ENCODE peak calls at places on chromosome 20, in eight cellular contexts. One of them, this sample, is unnamed.

GRCh38 chr20:58818585-58819285 is 32.0 kb downstream of the GNAS-AS1 start:
- DNase-seq in fibroblast of pulmonary artery: peak
- DNase-seq in activated T-cell treated with anti-CD3 and anti-CD28 coated beads, Interleukin-2, amount 50 U/mL, for 72 hours: peak
- DNase-seq in AG09319: peak
- DNase-seq in K562: no peak
- DNase-seq in progenitor cell of endocrine pancreas: no peak
- DNase-seq in SJSA1: peak
- DNase-seq in CD8-positive, alpha-beta memory T cell: no peak
- DNase-seq in this sample: no peak

GRCh38 chr20:43830883-43831282 is 83.8 kb upstream of the TOX2 start:
- DNase-seq in fibroblast of pulmonary artery: no peak
- DNase-seq in activated T-cell treated with anti-CD3 and anti-CD28 coated beads, Interleukin-2, amount 50 U/mL, for 72 hours: no peak
- DNase-seq in AG09319: no peak
- DNase-seq in K562: no peak
- DNase-seq in progenitor cell of endocrine pancreas: no peak
- DNase-seq in SJSA1: no peak
- DNase-seq in CD8-positive, alpha-beta memory T cell: no peak
- DNase-seq in this sample: no peak

GRCh38 chr20:5990946-5991345 is 40.5 kb downstream of the MCM8 start:
- DNase-seq in fibroblast of pulmonary artery: no peak
- DNase-seq in activated T-cell treated with anti-CD3 and anti-CD28 coated beads, Interleukin-2, amount 50 U/mL, for 72 hours: no peak
- DNase-seq in AG09319: no peak
- DNase-seq in K562: no peak
- DNase-seq in progenitor cell of endocrine pancreas: no peak
- DNase-seq in SJSA1: no peak
- DNase-seq in CD8-positive, alpha-beta memory T cell: no peak
- DNase-seq in this sample: no peak

GRCh38 chr20:31833130-31833930 is 12.1 kb downstream of the FOXS1 start:
- DNase-seq in fibroblast of pulmonary artery: peak
- DNase-seq in activated T-cell treated with anti-CD3 and anti-CD28 coated beads, Interleukin-2, amount 50 U/mL, for 72 hours: peak
- DNase-seq in AG09319: no peak
- DNase-seq in K562: peak
- DNase-seq in progenitor cell of endocrine pancreas: peak
- DNase-seq in SJSA1: peak
- DNase-seq in CD8-positive, alpha-beta memory T cell: peak
- DNase-seq in this sample: peak

GRCh38 chr20:24033151-24033550 is 44.6 kb upstream of the GGTLC1 start:
- DNase-seq in fibroblast of pulmonary artery: no peak
- DNase-seq in activated T-cell treated with anti-CD3 and anti-CD28 coated beads, Interleukin-2, amount 50 U/mL, for 72 hours: peak
- DNase-seq in AG09319: no peak
- DNase-seq in K562: no peak
- DNase-seq in progenitor cell of endocrine pancreas: no peak
- DNase-seq in SJSA1: no peak
- DNase-seq in CD8-positive, alpha-beta memory T cell: no peak
- DNase-seq in this sample: no peak

GRCh38 chr20:46700481-46700880 is 9.0 kb upstream of the SLC2A10 start:
- DNase-seq in fibroblast of pulmonary artery: no peak
- DNase-seq in activated T-cell treated with anti-CD3 and anti-CD28 coated beads, Interleukin-2, amount 50 U/mL, for 72 hours: no peak
- DNase-seq in AG09319: no peak
- DNase-seq in K562: no peak
- DNase-seq in progenitor cell of endocrine pancreas: no peak
- DNase-seq in SJSA1: no peak
- DNase-seq in CD8-positive, alpha-beta memory T cell: no peak
- DNase-seq in this sample: no peak

GRCh38 chr20:19881080-19881840 is 123.2 kb downstream of the RIN2 start:
- DNase-seq in fibroblast of pulmonary artery: no peak
- DNase-seq in activated T-cell treated with anti-CD3 and anti-CD28 coated beads, Interleukin-2, amount 50 U/mL, for 72 hours: no peak
- DNase-seq in AG09319: no peak
- DNase-seq in K562: no peak
- DNase-seq in progenitor cell of endocrine pancreas: no peak
- DNase-seq in SJSA1: no peak
- DNase-seq in CD8-positive, alpha-beta memory T cell: no peak
- DNase-seq in this sample: no peak

GRCh38 chr20:18750735-18751134 is 62.8 kb upstream of the SCP2D1 start:
- DNase-seq in fibroblast of pulmonary artery: no peak
- DNase-seq in activated T-cell treated with anti-CD3 and anti-CD28 coated beads, Interleukin-2, amount 50 U/mL, for 72 hours: no peak
- DNase-seq in AG09319: no peak
- DNase-seq in K562: no peak
- DNase-seq in progenitor cell of endocrine pancreas: no peak
- DNase-seq in SJSA1: no peak
- DNase-seq in CD8-positive, alpha-beta memory T cell: no peak
- DNase-seq in this sample: no peak

GRCh38 chr20:47778398-47779354 is 6.6 kb downstream of the SULF2 start:
- DNase-seq in fibroblast of pulmonary artery: no peak
- DNase-seq in activated T-cell treated with anti-CD3 and anti-CD28 coated beads, Interleukin-2, amount 50 U/mL, for 72 hours: no peak
- DNase-seq in AG09319: no peak
- DNase-seq in K562: no peak
- DNase-seq in progenitor cell of endocrine pancreas: no peak
- DNase-seq in SJSA1: no peak
- DNase-seq in CD8-positive, alpha-beta memory T cell: no peak
- DNase-seq in this sample: no peak

GRCh38 chr20:38392356-38392755 is 42.8 kb downstream of the SNHG17 start:
- DNase-seq in fibroblast of pulmonary artery: no peak
- DNase-seq in activated T-cell treated with anti-CD3 and anti-CD28 coated beads, Interleukin-2, amount 50 U/mL, for 72 hours: no peak
- DNase-seq in AG09319: no peak
- DNase-seq in K562: peak
- DNase-seq in progenitor cell of endocrine pancreas: no peak
- DNase-seq in SJSA1: no peak
- DNase-seq in CD8-positive, alpha-beta memory T cell: no peak
- DNase-seq in this sample: no peak

GRCh38 chr20:46512943-46513844 is at the start of gene ZNF334:
- DNase-seq in fibroblast of pulmonary artery: peak
- DNase-seq in activated T-cell treated with anti-CD3 and anti-CD28 coated beads, Interleukin-2, amount 50 U/mL, for 72 hours: peak
- DNase-seq in AG09319: no peak
- DNase-seq in K562: peak
- DNase-seq in progenitor cell of endocrine pancreas: peak
- DNase-seq in SJSA1: no peak
- DNase-seq in CD8-positive, alpha-beta memory T cell: no peak
- DNase-seq in this sample: no peak

GRCh38 chr20:32470940-32471339 is 112.8 kb downstream of the ASXL1 start:
- DNase-seq in fibroblast of pulmonary artery: no peak
- DNase-seq in activated T-cell treated with anti-CD3 and anti-CD28 coated beads, Interleukin-2, amount 50 U/mL, for 72 hours: no peak
- DNase-seq in AG09319: no peak
- DNase-seq in K562: no peak
- DNase-seq in progenitor cell of endocrine pancreas: no peak
- DNase-seq in SJSA1: no peak
- DNase-seq in CD8-positive, alpha-beta memory T cell: no peak
- DNase-seq in this sample: no peak

GRCh38 chr20:63473555-63474449 is 1.3 kb upstream of the KCNQ2 start:
- DNase-seq in fibroblast of pulmonary artery: no peak
- DNase-seq in activated T-cell treated with anti-CD3 and anti-CD28 coated beads, Interleukin-2, amount 50 U/mL, for 72 hours: no peak
- DNase-seq in AG09319: no peak
- DNase-seq in K562: no peak
- DNase-seq in progenitor cell of endocrine pancreas: no peak
- DNase-seq in SJSA1: no peak
- DNase-seq in CD8-positive, alpha-beta memory T cell: no peak
- DNase-seq in this sample: no peak

GRCh38 chr20:59765599-59766177 is 161.3 kb downstream of the PHACTR3 start:
- DNase-seq in fibroblast of pulmonary artery: no peak
- DNase-seq in activated T-cell treated with anti-CD3 and anti-CD28 coated beads, Interleukin-2, amount 50 U/mL, for 72 hours: no peak
- DNase-seq in AG09319: no peak
- DNase-seq in K562: peak
- DNase-seq in progenitor cell of endocrine pancreas: peak
- DNase-seq in SJSA1: no peak
- DNase-seq in CD8-positive, alpha-beta memory T cell: no peak
- DNase-seq in this sample: no peak

GRCh38 chr20:22796465-22797077 is 212.2 kb upstream of the FOXA2 start:
- DNase-seq in fibroblast of pulmonary artery: peak
- DNase-seq in activated T-cell treated with anti-CD3 and anti-CD28 coated beads, Interleukin-2, amount 50 U/mL, for 72 hours: no peak
- DNase-seq in AG09319: no peak
- DNase-seq in K562: no peak
- DNase-seq in progenitor cell of endocrine pancreas: no peak
- DNase-seq in SJSA1: no peak
- DNase-seq in CD8-positive, alpha-beta memory T cell: no peak
- DNase-seq in this sample: no peak

GRCh38 chr20:64063389-64064144 is 569 bp downstream of the TCEA2 start:
- DNase-seq in fibroblast of pulmonary artery: no peak
- DNase-seq in activated T-cell treated with anti-CD3 and anti-CD28 coated beads, Interleukin-2, amount 50 U/mL, for 72 hours: peak
- DNase-seq in AG09319: no peak
- DNase-seq in K562: peak
- DNase-seq in progenitor cell of endocrine pancreas: no peak
- DNase-seq in SJSA1: no peak
- DNase-seq in CD8-positive, alpha-beta memory T cell: no peak
- DNase-seq in this sample: peak

GRCh38 chr20:41169791-41170351 is 32.5 kb downstream of the PLCG1 start:
- DNase-seq in fibroblast of pulmonary artery: peak
- DNase-seq in activated T-cell treated with anti-CD3 and anti-CD28 coated beads, Interleukin-2, amount 50 U/mL, for 72 hours: no peak
- DNase-seq in AG09319: no peak
- DNase-seq in K562: no peak
- DNase-seq in progenitor cell of endocrine pancreas: no peak
- DNase-seq in SJSA1: no peak
- DNase-seq in CD8-positive, alpha-beta memory T cell: no peak
- DNase-seq in this sample: no peak

GRCh38 chr20:61850457-61850856 is 215.2 kb downstream of the TAF4 start:
- DNase-seq in fibroblast of pulmonary artery: no peak
- DNase-seq in activated T-cell treated with anti-CD3 and anti-CD28 coated beads, Interleukin-2, amount 50 U/mL, for 72 hours: no peak
- DNase-seq in AG09319: no peak
- DNase-seq in K562: no peak
- DNase-seq in progenitor cell of endocrine pancreas: no peak
- DNase-seq in SJSA1: no peak
- DNase-seq in CD8-positive, alpha-beta memory T cell: no peak
- DNase-seq in this sample: no peak

GRCh38 chr20:50341050-50341449 is 150.4 kb downstream of the CEBPB start:
- DNase-seq in fibroblast of pulmonary artery: no peak
- DNase-seq in activated T-cell treated with anti-CD3 and anti-CD28 coated beads, Interleukin-2, amount 50 U/mL, for 72 hours: no peak
- DNase-seq in AG09319: no peak
- DNase-seq in K562: no peak
- DNase-seq in progenitor cell of endocrine pancreas: no peak
- DNase-seq in SJSA1: no peak
- DNase-seq in CD8-positive, alpha-beta memory T cell: no peak
- DNase-seq in this sample: no peak

GRCh38 chr20:44142416-44142815 is 44.6 kb downstream of the JPH2 start:
- DNase-seq in fibroblast of pulmonary artery: peak
- DNase-seq in activated T-cell treated with anti-CD3 and anti-CD28 coated beads, Interleukin-2, amount 50 U/mL, for 72 hours: no peak
- DNase-seq in AG09319: no peak
- DNase-seq in K562: no peak
- DNase-seq in progenitor cell of endocrine pancreas: no peak
- DNase-seq in SJSA1: no peak
- DNase-seq in CD8-positive, alpha-beta memory T cell: no peak
- DNase-seq in this sample: no peak

GRCh38 chr20:57600324-57601210 is 19.7 kb downstream of the ZBP1 start:
- DNase-seq in fibroblast of pulmonary artery: no peak
- DNase-seq in activated T-cell treated with anti-CD3 and anti-CD28 coated beads, Interleukin-2, amount 50 U/mL, for 72 hours: peak
- DNase-seq in AG09319: no peak
- DNase-seq in K562: no peak
- DNase-seq in progenitor cell of endocrine pancreas: no peak
- DNase-seq in SJSA1: no peak
- DNase-seq in CD8-positive, alpha-beta memory T cell: no peak
- DNase-seq in this sample: no peak

GRCh38 chr20:37239026-37239451 is 22.6 kb downstream of the GHRH start:
- DNase-seq in fibroblast of pulmonary artery: peak
- DNase-seq in activated T-cell treated with anti-CD3 and anti-CD28 coated beads, Interleukin-2, amount 50 U/mL, for 72 hours: no peak
- DNase-seq in AG09319: no peak
- DNase-seq in K562: no peak
- DNase-seq in progenitor cell of endocrine pancreas: no peak
- DNase-seq in SJSA1: no peak
- DNase-seq in CD8-positive, alpha-beta memory T cell: no peak
- DNase-seq in this sample: no peak

GRCh38 chr20:47042464-47042863 is 147.8 kb downstream of the EYA2 start:
- DNase-seq in fibroblast of pulmonary artery: no peak
- DNase-seq in activated T-cell treated with anti-CD3 and anti-CD28 coated beads, Interleukin-2, amount 50 U/mL, for 72 hours: no peak
- DNase-seq in AG09319: no peak
- DNase-seq in K562: peak
- DNase-seq in progenitor cell of endocrine pancreas: no peak
- DNase-seq in SJSA1: no peak
- DNase-seq in CD8-positive, alpha-beta memory T cell: no peak
- DNase-seq in this sample: no peak

GRCh38 chr20:43963872-43964791 is 49.5 kb downstream of the TOX2 start:
- DNase-seq in fibroblast of pulmonary artery: peak
- DNase-seq in activated T-cell treated with anti-CD3 and anti-CD28 coated beads, Interleukin-2, amount 50 U/mL, for 72 hours: no peak
- DNase-seq in AG09319: no peak
- DNase-seq in K562: no peak
- DNase-seq in progenitor cell of endocrine pancreas: no peak
- DNase-seq in SJSA1: no peak
- DNase-seq in CD8-positive, alpha-beta memory T cell: peak
- DNase-seq in this sample: no peak

GRCh38 chr20:22795897-22796296 is 211.5 kb upstream of the FOXA2 start:
- DNase-seq in fibroblast of pulmonary artery: peak
- DNase-seq in activated T-cell treated with anti-CD3 and anti-CD28 coated beads, Interleukin-2, amount 50 U/mL, for 72 hours: no peak
- DNase-seq in AG09319: peak
- DNase-seq in K562: no peak
- DNase-seq in progenitor cell of endocrine pancreas: no peak
- DNase-seq in SJSA1: peak
- DNase-seq in CD8-positive, alpha-beta memory T cell: no peak
- DNase-seq in this sample: no peak

This sample was measured in HuH-7.5.